ENCODE peak calls at places on chromosomes 1 and 21, in seven cellular contexts. Z is vagina, F is thoracic aorta, U is PC-9, M is IMR-90, X is pancreas, Q is heart left ventricle. P is an unnamed sample.

GRCh38 chr1:178536844-178537371 is 24.0 kb downstream of the TEX35 start:
- DNase-seq in M (peak; percentile 99), Z (peak; percentile 88), Q (peak; percentile 56), F (no peak), U (peak; percentile 98), X (no peak), P (peak; percentile 56)

GRCh38 chr1:153608742-153609584 is 4.0 kb downstream of the S100A16 start:
- DNase-seq in X (peak; percentile 62), M (peak; percentile 95), F (peak; percentile 63), Z (peak; percentile 90), U (peak; percentile 98), Q (peak; percentile 83), P (peak; percentile 74)

GRCh38 chr1:84960371-84960770 is 36.5 kb downstream of the MCOLN2 start:
- DNase-seq in M (peak; percentile 72), U (peak; percentile 87), F (no peak), Q (no peak), X (no peak), Z (no peak), P (no peak)

GRCh38 chr1:116375165-116375883 is 2.3 kb downstream of the ATP1A1 start:
- DNase-seq in F (no peak), X (no peak), Q (no peak), M (no peak), Z (no peak), U (peak; percentile 59), P (no peak)

GRCh38 chr1:223771814-223772770 is 59.8 kb downstream of the CAPN2 start:
- DNase-seq in U (peak; percentile 87), F (peak; percentile 32), Q (peak; percentile 75), M (peak; percentile 91), X (no peak), Z (peak; percentile 84), P (peak; percentile 63)

GRCh38 chr1:94411217-94411616 is 7.0 kb upstream of the ABCD3 start:
- DNase-seq in Z (no peak), M (no peak), X (no peak), Q (no peak), U (no peak), F (no peak), P (no peak)

GRCh38 chr1:155050560-155051341 is at the start of gene ADAM15:
- DNase-seq in F (no peak), M (peak; percentile 53), Z (no peak), U (peak; percentile 64), Q (peak; percentile 86), X (peak; percentile 98), P (peak; percentile 76)

GRCh38 chr1:210174133-210174532 is 58.5 kb upstream of the SERTAD4 start:
- DNase-seq in F (no peak), Z (no peak), X (no peak), M (no peak), Q (no peak), U (no peak), P (no peak)

GRCh38 chr1:26848947-26849774 is 13.8 kb upstream of the SFN start:
- DNase-seq in U (peak; percentile 97), X (no peak), F (no peak), Z (no peak), Q (no peak), M (peak; percentile 90), P (peak; percentile 76)

GRCh38 chr21:44415073-44416025 is 40.0 kb upstream of the LRRC3 start:
- DNase-seq in X (peak; percentile 24), M (no peak), U (peak; percentile 32), Q (no peak), Z (no peak), F (no peak), P (peak; percentile 20)

GRCh38 chr1:205442051-205442721 is 13.7 kb downstream of the BLACAT1 start:
- DNase-seq in X (no peak), M (no peak), Q (no peak), U (peak; percentile 90), Z (no peak), F (no peak), P (no peak)

GRCh38 chr21:15781986-15782385 is 52.2 kb downstream of the USP25 start:
- DNase-seq in X (peak; percentile 47), Q (no peak), M (no peak), F (no peak), U (no peak), Z (no peak), P (no peak)

GRCh38 chr1:63691672-63692425 is 82.0 kb upstream of the ROR1 start:
- DNase-seq in Z (peak; percentile 90), U (peak; percentile 86), F (no peak), X (no peak), M (peak; percentile 94), Q (peak; percentile 53), P (peak; percentile 69)

GRCh38 chr1:176877557-176877956 is 287.0 kb downstream of the ASTN1 start:
- DNase-seq in Q (no peak), U (no peak), Z (no peak), F (no peak), M (no peak), X (no peak), P (no peak)

GRCh38 chr1:76274302-76274701 is 199.8 kb downstream of the ST6GALNAC3 start:
- DNase-seq in X (no peak), F (no peak), Q (no peak), Z (no peak), M (no peak), U (no peak), P (no peak)

GRCh38 chr1:24070821-24071393 is 41.0 kb downstream of the MYOM3 start:
- DNase-seq in M (peak; percentile 71), Q (peak; percentile 77), U (peak; percentile 57), Z (no peak), X (peak; percentile 81), F (peak; percentile 45), P (peak; percentile 84)

GRCh38 chr1:10225573-10225972 is 15.2 kb downstream of the KIF1B start:
- DNase-seq in U (no peak), Q (no peak), Z (no peak), M (peak; percentile 43), X (no peak), F (no peak), P (no peak)

GRCh38 chr1:39170731-39171375 is 33.6 kb upstream of the MACF1 start:
- DNase-seq in U (no peak), Q (no peak), M (peak; percentile 51), Z (no peak), F (no peak), X (no peak), P (no peak)

GRCh38 chr1:204746838-204747442 is 61.4 kb upstream of the LRRN2 start:
- DNase-seq in Z (no peak), F (no peak), U (no peak), Q (no peak), M (peak; percentile 41), X (peak; percentile 64), P (peak; percentile 31)

GRCh38 chr1:194705123-194705522 is 1518.7 kb upstream of the B3GALT2 start:
- DNase-seq in M (peak; percentile 73), X (no peak), U (no peak), Q (no peak), F (no peak), Z (no peak), P (no peak)

GRCh38 chr21:46189213-46189958 is 5.1 kb upstream of the SPATC1L start:
- DNase-seq in M (peak; percentile 58), Z (peak; percentile 83), X (peak; percentile 49), U (no peak), Q (no peak), F (no peak), P (no peak)

DNA sequence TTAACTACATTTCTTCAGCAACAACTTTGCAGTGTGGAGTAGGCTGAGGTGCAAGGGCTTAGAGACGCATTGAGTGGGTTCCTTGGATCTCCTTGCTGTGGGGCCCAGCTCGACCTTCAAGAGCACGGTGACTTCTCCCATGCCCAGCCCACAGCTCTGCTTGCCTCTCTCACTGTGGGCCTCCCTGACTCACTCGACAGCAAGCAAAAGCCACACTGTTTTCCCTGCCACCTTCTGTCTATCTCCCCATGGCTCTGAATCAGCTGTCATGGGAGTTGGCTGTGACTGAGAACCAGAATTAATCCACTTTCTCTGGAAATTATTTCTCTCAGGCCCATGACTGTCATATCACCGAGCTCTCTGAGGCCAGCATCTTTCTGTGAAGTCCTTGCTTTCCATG is 140.7 kb downstream of the NOS1AP start:
- DNase-seq in F (no peak), M (no peak), Z (no peak), Q (no peak), X (no peak), U (no peak), P (no peak)
- H3K4me1 ChIP-seq in F (peaks cover 53% of the 10 kb centered on the region), M (no peaks in the 10 kb centered on the region), Z (peaks cover 26% of the 10 kb centered on the region), Q (no peaks in the 10 kb centered on the region), X (peaks cover 12% of the 10 kb centered on the region), U (peaks cover 42% of the 10 kb centered on the region), P (peaks cover 46% of the 10 kb centered on the region)

DNA sequence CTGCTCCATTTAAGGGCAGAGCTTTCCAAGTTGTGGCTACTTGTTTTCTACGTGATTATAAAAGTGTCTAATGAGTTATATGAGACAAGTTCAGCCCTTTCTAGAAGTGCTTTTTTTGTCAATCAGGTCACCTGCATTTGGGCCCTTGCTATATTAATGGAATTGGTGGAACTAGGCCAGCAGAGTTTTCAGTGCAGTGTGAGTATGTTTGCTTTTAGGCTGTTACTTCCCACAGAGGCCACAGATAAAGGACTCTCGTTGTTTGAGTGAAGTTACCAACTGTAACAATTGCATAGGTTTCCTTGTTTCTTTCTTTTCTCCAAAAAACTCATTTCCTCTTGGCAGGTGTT is 10.9 kb downstream of the SMAP2 start:
- DNase-seq in F (no peak), Z (no peak), X (no peak), U (no peak), M (no peak), Q (no peak), P (no peak)
- H3K4me3 ChIP-seq in F (no peak overlapping the region), Z (no peak overlapping the region), X (no peak overlapping the region), U (no peak overlapping the region), M (no peak overlapping the region), Q (no peak overlapping the region), P (no peak overlapping the region)

GRCh38 chr1:42316292-42316691 is 18.7 kb downstream of the FOXJ3 start:
- DNase-seq in U (no peak), Q (no peak), Z (no peak), X (no peak), M (no peak), F (no peak), P (no peak)
- H3K4me1 ChIP-seq in U (peaks cover 7% of the 10 kb centered on the region), Q (peaks cover 76% of the 10 kb centered on the region), Z (peaks cover 73% of the 10 kb centered on the region), X (peaks cover 13% of the 10 kb centered on the region), M (peaks cover 6% of the 10 kb centered on the region), F (peaks cover 54% of the 10 kb centered on the region), P (no peaks in the 10 kb centered on the region)

GRCh38 chr1:183942933-183943693 is 94.4 kb downstream of the COLGALT2 start:
- DNase-seq in U (peak; percentile 67), Z (no peak), M (peak; percentile 98), X (no peak), F (no peak), Q (peak; percentile 43), P (no peak)

GRCh38 chr1:183946309-183946591 is 91.3 kb downstream of the COLGALT2 start:
- DNase-seq in U (no peak), X (no peak), F (no peak), Z (no peak), M (no peak), Q (no peak), P (no peak)

DNA sequence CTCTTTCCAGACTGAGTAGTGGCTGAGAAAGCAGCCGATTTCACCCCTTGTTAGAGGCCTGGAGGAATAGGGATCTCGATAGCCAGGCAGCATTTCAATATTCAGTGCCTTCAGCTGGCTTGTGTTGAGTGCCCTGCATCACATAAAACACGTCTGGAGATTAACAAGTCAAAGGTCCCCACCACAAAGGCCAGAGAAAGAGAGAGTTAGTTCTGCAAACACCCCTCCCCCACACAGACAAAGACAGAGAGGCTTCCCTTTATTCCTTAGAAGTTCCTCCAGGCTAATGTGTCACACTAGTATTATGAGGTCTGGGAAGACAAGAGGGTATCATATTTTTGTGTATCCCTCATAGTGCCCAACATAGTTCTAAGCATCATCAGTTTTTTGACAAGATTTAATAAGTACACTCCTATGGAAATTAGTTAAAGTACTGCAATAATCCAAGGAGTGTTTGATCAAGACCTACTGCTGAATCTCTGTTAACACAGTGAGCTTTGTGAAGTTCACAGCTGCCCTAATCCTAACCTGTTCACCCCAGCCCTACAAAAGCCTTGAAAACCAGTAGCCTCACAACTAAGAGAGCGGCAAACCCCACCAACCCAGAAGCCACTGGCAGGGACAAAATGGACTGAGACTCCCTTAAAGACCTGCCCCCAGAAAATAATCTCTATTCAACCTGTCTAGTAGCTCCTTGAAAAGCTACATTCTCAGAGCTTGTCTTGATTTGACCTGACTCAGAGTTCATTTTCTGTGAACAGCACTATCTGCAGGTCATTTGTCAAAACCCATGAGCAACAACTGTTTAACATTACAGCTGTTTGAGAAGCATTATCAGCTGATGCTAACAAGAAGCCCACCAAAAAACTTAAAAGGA is 91.9 kb downstream of the COLGALT2 start:
- DNase-seq in Z (no peak), Q (no peak), X (no peak), M (no peak), U (no peak), F (no peak), P (no peak)
- H3K4me3 ChIP-seq in Z (no peak overlapping the region), Q (no peak overlapping the region), X (no peak overlapping the region), M (no peak overlapping the region), U (no peak overlapping the region), F (no peak overlapping the region), P (no peak overlapping the region)

P was measured in tibial artery.